ENCODE peak calls at places on chromosome 7, in seven cellular contexts. I is activated T-helper 1 cell treated with anti-CD3 and anti-CD28 coated beads, Interleukin-2, amount 50 U/mL, for 16 hours; M is CD4-positive, alpha-beta T cell; F is retina; L is iris pigment epithelial cell; C is suprapubic skin; R is GM03348. Q is an unnamed sample.

GRCh38 chr7:117385340-117386124 is 41.8 kb downstream of the ASZ1 start:
- DNase-seq in I (no peak), M (no peak), F (no peak), L (peak; percentile 49), C (no peak), R (peak; percentile 41), Q (peak; percentile 50)

GRCh38 chr7:32075612-32076011 is 5.4 kb upstream of the PDE1C start:
- DNase-seq in I (no peak), M (no peak), F (no peak), L (no peak), C (no peak), R (no peak), Q (no peak)

GRCh38 chr7:27235387-27236052 is 7.1 kb upstream of the EVX1 start:
- DNase-seq in I (no peak), M (no peak), F (peak; percentile 87), L (no peak), C (no peak), R (peak; percentile 47), Q (peak; percentile 61)

GRCh38 chr7:74284781-74285259 is 4.4 kb upstream of the CLIP2 start:
- DNase-seq in I (no peak), M (no peak), F (no peak), L (no peak), C (no peak), R (no peak), Q (no peak)

GRCh38 chr7:14821757-14822480 is 80.6 kb downstream of the DGKB start:
- DNase-seq in I (no peak), M (no peak), F (no peak), L (peak; percentile 20), C (no peak), R (peak; percentile 50), Q (peak; percentile 75)

GRCh38 chr7:129969881-129970446 is 17.2 kb upstream of the UBE2H start:
- DNase-seq in I (no peak), M (no peak), F (no peak), L (peak; percentile 84), C (peak; percentile 78), R (peak; percentile 76), Q (peak; percentile 93)

GRCh38 chr7:158649279-158649678 is 55.3 kb downstream of the NCAPG2 start:
- DNase-seq in I (no peak), M (no peak), F (no peak), L (peak; percentile 95), C (no peak), R (peak; percentile 81), Q (peak; percentile 92)

GRCh38 chr7:21504021-21504420 is 38.8 kb upstream of the DNAH11 start:
- DNase-seq in I (no peak), M (no peak), F (no peak), L (no peak), C (no peak), R (no peak), Q (no peak)

GRCh38 chr7:26508917-26509316 is 217.3 kb downstream of the SNX10 start:
- DNase-seq in I (no peak), M (no peak), F (no peak), L (no peak), C (no peak), R (no peak), Q (no peak)

GRCh38 chr7:1169409-1170368 is 9.7 kb upstream of the ZFAND2A start:
- DNase-seq in I (peak; percentile 91), M (peak; percentile 92), F (peak; percentile 64), L (peak; percentile 56), C (peak; percentile 93), R (peak; percentile 66), Q (peak; percentile 67)

Q was measured in ELR.